ENCODE peak calls at places on chromosomes 3 and 15, in eight cellular contexts. X, O, S, E, D, M, F and N are unnamed samples.

GRCh38 chr3:44845528-44846520 is 15.9 kb upstream of the TMEM42 start:
- DNase-seq in F (no peak), S (peak; percentile 46), M (no peak), X (no peak), E (no peak), D (no peak), O (peak; percentile 47), N (no peak)

GRCh38 chr3:15361494-15362214 is 29.3 kb upstream of the SH3BP5 start:
- DNase-seq in S (no peak), D (peak; percentile 78), X (peak; percentile 28), O (peak; percentile 13), M (no peak), F (peak; percentile 47), E (no peak), N (peak; percentile 31)

GRCh38 chr15:96514607-96515285 is 184.2 kb downstream of the NR2F2 start:
- DNase-seq in E (no peak), X (no peak), F (no peak), S (no peak), D (no peak), M (no peak), O (no peak), N (no peak)

GRCh38 chr3:14525685-14526631 is 14.2 kb downstream of the GRIP2 start:
- DNase-seq in M (no peak), X (no peak), S (peak; percentile 88), E (peak; percentile 23), D (peak; percentile 35), F (no peak), O (peak; percentile 25), N (no peak)

GRCh38 chr3:158845748-158846350 is 44.0 kb downstream of the MFSD1 start:
- DNase-seq in S (peak; percentile 41), M (peak; percentile 70), E (no peak), F (no peak), O (peak; percentile 62), X (no peak), D (peak; percentile 34), N (peak; percentile 3)

GRCh38 chr3:58617338-58617761 is 40.2 kb upstream of the FAM107A start:
- DNase-seq in E (no peak), D (no peak), M (no peak), S (no peak), F (no peak), O (no peak), X (no peak), N (no peak)

GRCh38 chr15:98647774-98648653 is at the start of gene IGF1R:
- DNase-seq in M (peak; percentile 92), S (peak; percentile 93), E (peak; percentile 82), O (peak; percentile 93), X (peak; percentile 89), D (peak; percentile 88), F (peak; percentile 76), N (peak; percentile 76)

GRCh38 chr3:102510663-102511062 is 75.8 kb downstream of the ZPLD1 start:
- DNase-seq in X (no peak), M (no peak), D (no peak), S (no peak), E (no peak), F (no peak), O (peak; percentile 81), N (no peak)

GRCh38 chr3:137121704-137122314 is 164.0 kb downstream of the IL20RB start:
- DNase-seq in M (peak; percentile 68), S (peak; percentile 24), X (no peak), O (peak; percentile 52), E (no peak), D (peak; percentile 34), F (no peak), N (no peak)

GRCh38 chr3:38528457-38528856 is 32.3 kb downstream of the EXOG start:
- DNase-seq in S (no peak), M (no peak), D (no peak), F (no peak), E (no peak), X (no peak), O (peak; percentile 19), N (no peak)

GRCh38 chr3:64073362-64073761 is 50.1 kb upstream of the PSMD6 start:
- DNase-seq in F (no peak), X (no peak), S (peak; percentile 60), O (no peak), M (no peak), E (no peak), D (no peak), N (no peak)

GRCh38 chr3:10601131-10601856 is 95.9 kb upstream of the ATP2B2 start:
- DNase-seq in D (peak; percentile 5), O (no peak), F (no peak), E (no peak), X (no peak), S (no peak), M (no peak), N (no peak)

GRCh38 chr3:128569756-128570155 is 76.8 kb upstream of the GATA2 start:
- DNase-seq in X (no peak), O (no peak), D (no peak), F (no peak), E (no peak), S (no peak), M (no peak), N (no peak)

GRCh38 chr3:184262166-184262926 is 993 bp upstream of the CAMK2N2 start:
- DNase-seq in E (no peak), X (peak; percentile 23), F (no peak), S (no peak), D (no peak), O (no peak), M (peak; percentile 51), N (no peak)

GRCh38 chr15:80934761-80935221 is 54.8 kb downstream of the MESD start:
- DNase-seq in S (peak; percentile 68), O (no peak), X (no peak), D (peak; percentile 90), M (no peak), F (no peak), E (no peak), N (no peak)

GRCh38 chr15:48052871-48053383 is 67.9 kb upstream of the SLC24A5 start:
- DNase-seq in X (no peak), F (no peak), M (no peak), S (no peak), E (no peak), D (peak; percentile 8), O (peak; percentile 59), N (no peak)

GRCh38 chr3:196569003-196569516 is 600 bp downstream of the FBXO45 start:
- DNase-seq in D (peak; percentile 35), E (peak; percentile 52), X (peak; percentile 37), M (no peak), F (peak; percentile 28), S (peak; percentile 53), O (peak; percentile 40), N (peak; percentile 32)

GRCh38 chr3:174440350-174440716 is 418.8 kb upstream of the NAALADL2 start:
- DNase-seq in E (no peak), O (peak; percentile 49), X (no peak), M (no peak), F (no peak), D (no peak), S (no peak), N (no peak)

GRCh38 chr15:41873711-41874110 is 20.1 kb downstream of the SPTBN5 start:
- DNase-seq in X (no peak), D (no peak), E (no peak), O (no peak), M (no peak), S (no peak), F (no peak), N (no peak)

GRCh38 chr15:29196306-29196705 is 73.3 kb downstream of the NSMCE3 start:
- DNase-seq in O (no peak), D (no peak), F (no peak), S (no peak), X (no peak), E (no peak), M (no peak), N (no peak)

GRCh38 chr3:81728766-81729544 is 32.5 kb downstream of the GBE1 start:
- DNase-seq in X (no peak), E (no peak), S (peak; percentile 75), D (peak; percentile 80), O (peak; percentile 57), F (no peak), M (no peak), N (no peak)

GRCh38 chr3:194556086-194557056 is 69.6 kb upstream of the ATP13A3 start:
- DNase-seq in D (no peak), S (peak; percentile 46), O (peak; percentile 17), X (no peak), E (no peak), F (no peak), M (no peak), N (no peak)

GRCh38 chr3:171825222-171825828 is 15.0 kb upstream of the PLD1 start:
- DNase-seq in X (no peak), M (no peak), E (no peak), D (peak; percentile 69), S (peak; percentile 99), O (no peak), F (no peak), N (no peak)

GRCh38 chr15:38202356-38202755 is 50.3 kb upstream of the SPRED1 start:
- DNase-seq in M (no peak), D (no peak), O (peak; percentile 92), X (no peak), F (no peak), E (no peak), S (no peak), N (no peak)

GRCh38 chr3:127690106-127690505 is 17.4 kb downstream of the ABTB1 start:
- DNase-seq in D (peak; percentile 84), E (peak; percentile 40), F (no peak), S (peak; percentile 45), X (no peak), M (no peak), O (peak; percentile 63), N (no peak)